ENCODE peak calls at places on chromosome 5, in five cellular contexts. One of them, this sample, is unnamed.

GRCh38 chr5:164708831-164709230 is 1203.4 kb downstream of the MAT2B start:
- DNase-seq in HCT116: no peak
- DNase-seq in RPMI7951: no peak
- DNase-seq in GM13977: no peak
- DNase-seq in foreskin fibroblast: no peak
- DNase-seq in this sample: no peak

GRCh38 chr5:469752-470483 is 26.9 kb downstream of the EXOC3 start:
- DNase-seq in HCT116: no peak
- DNase-seq in RPMI7951: no peak
- DNase-seq in GM13977: no peak
- DNase-seq in foreskin fibroblast: no peak
- DNase-seq in this sample: no peak

GRCh38 chr5:4921929-4922328 is 218.2 kb upstream of the ADAMTS16 start:
- DNase-seq in RPMI7951: no peak
- DNase-seq in GM13977: no peak
- DNase-seq in HCT116: no peak
- DNase-seq in foreskin fibroblast: no peak
- DNase-seq in this sample: no peak

GRCh38 chr5:149135536-149136201 is 5.6 kb upstream of the ABLIM3 start:
- DNase-seq in GM13977: no peak
- DNase-seq in HCT116: no peak
- DNase-seq in RPMI7951: peak; percentile 65
- DNase-seq in foreskin fibroblast: peak; percentile 95
- DNase-seq in this sample: no peak

GRCh38 chr5:97100486-97100885 is 41.9 kb downstream of the LIX1 start:
- DNase-seq in foreskin fibroblast: no peak
- DNase-seq in RPMI7951: no peak
- DNase-seq in HCT116: no peak
- DNase-seq in GM13977: no peak
- DNase-seq in this sample: no peak

GRCh38 chr5:167920589-167920988 is 370.9 kb upstream of the WWC1 start:
- DNase-seq in GM13977: no peak
- DNase-seq in foreskin fibroblast: no peak
- DNase-seq in HCT116: no peak
- DNase-seq in RPMI7951: no peak
- DNase-seq in this sample: peak; percentile 3

GRCh38 chr5:172453986-172454354 is 355 bp downstream of the SH3PXD2B start:
- DNase-seq in RPMI7951: no peak
- DNase-seq in HCT116: no peak
- DNase-seq in foreskin fibroblast: peak; percentile 69
- DNase-seq in GM13977: no peak
- DNase-seq in this sample: no peak

GRCh38 chr5:151773979-151774378 is 2.2 kb downstream of the G3BP1 start:
- DNase-seq in HCT116: no peak
- DNase-seq in RPMI7951: no peak
- DNase-seq in foreskin fibroblast: no peak
- DNase-seq in GM13977: no peak
- DNase-seq in this sample: peak; percentile 28

GRCh38 chr5:158026248-158027031 is 167.5 kb upstream of the CLINT1 start:
- DNase-seq in HCT116: no peak
- DNase-seq in GM13977: no peak
- DNase-seq in foreskin fibroblast: peak; percentile 40
- DNase-seq in RPMI7951: peak; percentile 25
- DNase-seq in this sample: no peak